ENCODE peak calls at places on chromosome 12, in ten cellular contexts. K is HCT116, H is breast epithelium, P is heart left ventricle, T is A549, O is stomach, J is Peyer's patch, S is uterus, Y is thyroid gland, R is HepG2. Q is an unnamed sample.

GRCh38 chr12:23947395-23947794 is 2.1 kb downstream of the SOX5 start:
- DNase-seq in S (no peak), Y (no peak), O (no peak), K (no peak), P (no peak), H (no peak), R (no peak), J (no peak), T (no peak), Q (no peak)

GRCh38 chr12:39440781-39441180 is 2.1 kb downstream of the KIF21A start:
- DNase-seq in H (no peak), P (no peak), R (no peak), S (no peak), Y (no peak), O (no peak), T (no peak), J (no peak), K (no peak), Q (no peak)

GRCh38 chr12:113347-113746 is 46.8 kb downstream of the IQSEC3 start:
- DNase-seq in J (no peak), O (no peak), H (no peak), S (no peak), P (no peak), T (no peak), Y (no peak), K (peak; percentile 33), R (no peak), Q (no peak)

GRCh38 chr12:6697584-6698351 is 2.8 kb downstream of the PIANP start:
- DNase-seq in S (no peak), J (no peak), R (peak; percentile 45), O (peak; percentile 42), K (peak; percentile 45), T (peak; percentile 82), Y (peak; percentile 28), P (no peak), H (no peak), Q (no peak)

GRCh38 chr12:109144224-109144623 is 27.8 kb downstream of the ACACB start:
- DNase-seq in J (no peak), H (no peak), T (no peak), K (no peak), S (no peak), R (no peak), Y (no peak), P (no peak), O (no peak), Q (no peak)

GRCh38 chr12:76764856-76765255 is 941 bp downstream of the ZDHHC17 start:
- DNase-seq in T (no peak), Y (no peak), S (no peak), K (no peak), P (no peak), O (no peak), J (no peak), R (peak; percentile 4), H (no peak), Q (no peak)

GRCh38 chr12:131482199-131482598 is 228.7 kb upstream of the SFSWAP start:
- DNase-seq in K (no peak), Y (no peak), O (no peak), T (no peak), P (no peak), S (no peak), J (no peak), H (no peak), R (no peak), Q (no peak)

GRCh38 chr12:65334534-65334933 is 56.1 kb downstream of the MSRB3 start:
- DNase-seq in R (no peak), K (no peak), Y (no peak), S (no peak), H (no peak), T (no peak), O (no peak), J (no peak), P (peak; percentile 48), Q (no peak)

GRCh38 chr12:58645946-58646345 is 274.4 kb downstream of the LRIG3 start:
- DNase-seq in R (no peak), S (no peak), J (no peak), P (no peak), K (no peak), H (no peak), T (no peak), O (no peak), Y (no peak), Q (no peak)

GRCh38 chr12:124573839-124574786 is 6.7 kb upstream of the NCOR2 start:
- DNase-seq in R (no peak), T (no peak), K (no peak), P (no peak), J (no peak), S (no peak), H (no peak), Y (peak; percentile 31), O (no peak), Q (no peak)

GRCh38 chr12:120265483-120266179 is at the start of gene PXN:
- DNase-seq in S (peak; percentile 84), K (peak; percentile 67), R (peak; percentile 73), O (peak; percentile 93), T (peak; percentile 76), H (peak; percentile 77), J (peak; percentile 85), Y (peak; percentile 88), P (peak; percentile 91), Q (no peak)

GRCh38 chr12:120264086-120264485 is 1.4 kb downstream of the PXN start:
- DNase-seq in P (peak; percentile 20), K (no peak), O (no peak), Y (no peak), R (no peak), J (no peak), S (no peak), T (no peak), H (no peak), Q (no peak)

GRCh38 chr12:120264511-120265202 is 873 bp downstream of the PXN start:
- DNase-seq in O (no peak), R (no peak), Y (peak; percentile 48), S (peak; percentile 36), H (peak; percentile 86), P (peak; percentile 27), T (no peak), K (no peak), J (no peak), Q (no peak)

GRCh38 chr12:120266180-120266535 is 628 bp upstream of the PXN start:
- DNase-seq in O (no peak), P (no peak), S (no peak), T (no peak), K (no peak), J (no peak), R (no peak), H (no peak), Y (no peak), Q (no peak)

GRCh38 chr12:120265203-120265482 is 387 bp downstream of the PXN start:
- DNase-seq in J (no peak), R (no peak), P (no peak), T (no peak), O (no peak), Y (no peak), S (peak; percentile 47), H (no peak), K (no peak), Q (no peak)
- TF ChIP-seq POLR2A in J (no peak), R (no peak), P (no peak), T (no peak), O (no peak), Y (no peak), S (no peak), H (no peak), K (no peak), Q (no peak)

GRCh38 chr12:27810756-27811155 is 30.7 kb upstream of the MANSC4 start:
- DNase-seq in R (no peak), S (no peak), H (no peak), O (no peak), J (no peak), P (no peak), K (no peak), Y (no peak), T (no peak), Q (no peak)
- H3K4me1 ChIP-seq in R (peaks cover 23% of the 10 kb centered on the region), S (no peaks in the 10 kb centered on the region), H (no peaks in the 10 kb centered on the region), O (peaks cover 5% of the 10 kb centered on the region), J (no peaks in the 10 kb centered on the region), P (no peaks in the 10 kb centered on the region), K (no peaks in the 10 kb centered on the region), Y (no peaks in the 10 kb centered on the region), T (peaks cover 11% of the 10 kb centered on the region), Q (no peaks in the 10 kb centered on the region)

DNA sequence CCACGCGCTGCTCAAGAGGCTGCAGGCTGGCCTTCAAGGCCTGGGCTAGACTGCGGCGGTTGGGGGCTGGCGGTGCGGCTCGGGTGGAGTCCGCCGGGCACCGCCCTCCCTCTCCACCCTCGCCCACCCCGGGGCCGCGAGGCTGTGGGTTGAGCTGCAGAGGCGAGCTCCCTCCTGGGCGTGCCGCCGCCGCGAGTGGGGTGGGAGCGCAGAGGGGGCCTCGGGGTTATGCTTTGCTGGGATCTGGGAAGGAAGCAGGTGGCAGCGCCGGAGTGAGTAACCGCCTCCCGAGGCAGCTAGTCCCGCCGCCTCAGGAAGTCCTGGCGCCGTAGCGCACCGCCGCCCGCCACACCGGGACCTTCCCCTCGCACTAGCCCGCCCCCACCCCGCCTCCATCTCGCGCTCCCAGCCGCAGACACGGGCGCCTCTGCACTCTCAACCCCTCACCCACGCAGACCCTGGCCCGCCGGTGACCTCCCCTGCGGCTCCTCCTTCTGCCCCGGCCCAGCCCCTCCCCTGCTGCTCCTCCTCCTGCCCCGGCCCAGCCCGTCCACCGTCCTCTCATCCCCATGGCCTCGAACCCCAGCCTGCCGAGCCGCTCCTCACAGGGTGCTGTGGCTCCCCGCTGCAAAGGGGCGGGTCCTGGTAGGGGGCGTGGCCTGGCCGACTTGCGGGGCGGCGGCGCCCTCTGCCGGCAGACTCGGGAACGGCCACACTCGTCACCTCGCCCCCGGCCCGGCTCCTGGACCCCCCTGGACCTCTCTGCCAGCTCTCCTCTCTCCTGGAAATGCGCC is 16.6 kb downstream of the TAMALIN start:
- DNase-seq in Y (peak; percentile 88), R (peak; percentile 59), K (peak; percentile 62), P (peak; percentile 87), T (peak; percentile 94), H (peak; percentile 78), S (peak; percentile 90), O (peak; percentile 93), J (peak; percentile 94), Q (no peak)
- TF ChIP-seq POLR2A in Y (no peak), R (no peak), K (no peak), P (no peak), T (peak; percentile 37), H (no peak), S (no peak), O (no peak), J (no peak), Q (no peak)

GRCh38 chr12:120367252-120367923 is 1.6 kb downstream of the MSI1 start:
- DNase-seq in P (no peak), K (no peak), R (no peak), H (no peak), T (no peak), J (no peak), O (no peak), Y (no peak), S (no peak), Q (no peak)

GRCh38 chr12:120366341-120366705 is 2.6 kb downstream of the MSI1 start:
- DNase-seq in Y (no peak), T (no peak), O (no peak), J (no peak), R (no peak), S (no peak), P (no peak), K (no peak), H (no peak), Q (no peak)

GRCh38 chr12:120366884-120367251 is 2.1 kb downstream of the MSI1 start:
- DNase-seq in T (no peak), J (no peak), S (no peak), Y (no peak), R (peak; percentile 30), K (no peak), O (no peak), H (no peak), P (no peak), Q (no peak)

GRCh38 chr12:120364487-120364886 is 4.5 kb downstream of the MSI1 start:
- DNase-seq in J (no peak), S (no peak), T (no peak), P (no peak), H (no peak), O (no peak), Y (no peak), K (no peak), R (no peak), Q (no peak)

GRCh38 chr12:120365675-120366340 is 3.2 kb downstream of the MSI1 start:
- DNase-seq in H (no peak), O (peak; percentile 82), P (no peak), S (no peak), K (no peak), R (peak; percentile 61), T (no peak), Y (no peak), J (no peak), Q (no peak)
- H3K4me1 ChIP-seq in H (no peaks in the 10 kb centered on the region), O (peaks cover 87% of the 10 kb centered on the region), P (peaks cover 14% of the 10 kb centered on the region), S (peaks cover 13% of the 10 kb centered on the region), K (peaks cover 9% of the 10 kb centered on the region), R (peaks cover 40% of the 10 kb centered on the region), T (peaks cover 14% of the 10 kb centered on the region), Y (peaks cover 7% of the 10 kb centered on the region), J (peaks cover 12% of the 10 kb centered on the region), Q (peaks cover 26% of the 10 kb centered on the region)

Q was measured in esophagus muscularis mucosa.